ENCODE peak calls at places on chromosomes 2 and 18, in ten cellular contexts. One of them, this sample, is unnamed.

GRCh38 chr18:21110667-21111350 is 804 bp downstream of the ROCK1 start:
- DNase-seq in testis: peak
- DNase-seq in WERI-Rb-1: peak
- DNase-seq in H9: peak
- DNase-seq in GM13976: peak
- DNase-seq in AG10803: peak
- DNase-seq in omental fat pad: no peak
- DNase-seq in K562: peak
- DNase-seq in CD8-positive, alpha-beta T cell: peak
- DNase-seq in A549: peak
- DNase-seq in this sample: peak

GRCh38 chr2:14535156-14535555 is 97.4 kb upstream of the LRATD1 start:
- DNase-seq in WERI-Rb-1: no peak
- DNase-seq in H9: no peak
- DNase-seq in K562: no peak
- DNase-seq in omental fat pad: no peak
- DNase-seq in CD8-positive, alpha-beta T cell: no peak
- DNase-seq in AG10803: no peak
- DNase-seq in GM13976: no peak
- DNase-seq in testis: peak
- DNase-seq in A549: no peak
- DNase-seq in this sample: peak

GRCh38 chr18:46322411-46322891 is 218.3 kb downstream of the HAUS1 start:
- DNase-seq in omental fat pad: no peak
- DNase-seq in WERI-Rb-1: no peak
- DNase-seq in GM13976: no peak
- DNase-seq in K562: no peak
- DNase-seq in AG10803: no peak
- DNase-seq in CD8-positive, alpha-beta T cell: no peak
- DNase-seq in testis: no peak
- DNase-seq in H9: no peak
- DNase-seq in A549: peak
- DNase-seq in this sample: no peak

GRCh38 chr2:168521342-168521741 is 65.3 kb downstream of the CERS6 start:
- DNase-seq in omental fat pad: no peak
- DNase-seq in testis: peak
- DNase-seq in AG10803: no peak
- DNase-seq in WERI-Rb-1: no peak
- DNase-seq in CD8-positive, alpha-beta T cell: no peak
- DNase-seq in GM13976: no peak
- DNase-seq in H9: no peak
- DNase-seq in K562: peak
- DNase-seq in A549: no peak
- DNase-seq in this sample: no peak

GRCh38 chr2:37656512-37657423 is 14.7 kb downstream of the CDC42EP3 start:
- DNase-seq in GM13976: no peak
- DNase-seq in K562: no peak
- DNase-seq in A549: no peak
- DNase-seq in AG10803: no peak
- DNase-seq in testis: no peak
- DNase-seq in WERI-Rb-1: no peak
- DNase-seq in CD8-positive, alpha-beta T cell: no peak
- DNase-seq in omental fat pad: no peak
- DNase-seq in H9: peak
- DNase-seq in this sample: no peak

GRCh38 chr2:230068658-230069080 is at the start of gene SLC16A14:
- DNase-seq in AG10803: peak
- DNase-seq in testis: peak
- DNase-seq in K562: no peak
- DNase-seq in CD8-positive, alpha-beta T cell: peak
- DNase-seq in WERI-Rb-1: peak
- DNase-seq in omental fat pad: no peak
- DNase-seq in H9: peak
- DNase-seq in A549: peak
- DNase-seq in GM13976: peak
- DNase-seq in this sample: no peak

GRCh38 chr2:177992992-177993391 is 79.6 kb downstream of the PDE11A start:
- DNase-seq in GM13976: no peak
- DNase-seq in K562: no peak
- DNase-seq in H9: no peak
- DNase-seq in omental fat pad: no peak
- DNase-seq in AG10803: no peak
- DNase-seq in WERI-Rb-1: no peak
- DNase-seq in A549: no peak
- DNase-seq in CD8-positive, alpha-beta T cell: no peak
- DNase-seq in testis: no peak
- DNase-seq in this sample: no peak

GRCh38 chr2:207823865-207824264 is 54.2 kb upstream of the FZD5 start:
- DNase-seq in K562: no peak
- DNase-seq in A549: no peak
- DNase-seq in testis: no peak
- DNase-seq in H9: no peak
- DNase-seq in CD8-positive, alpha-beta T cell: no peak
- DNase-seq in AG10803: no peak
- DNase-seq in GM13976: no peak
- DNase-seq in WERI-Rb-1: peak
- DNase-seq in omental fat pad: no peak
- DNase-seq in this sample: no peak

GRCh38 chr2:174952607-174953006 is 52.6 kb downstream of the CHN1 start:
- DNase-seq in H9: no peak
- DNase-seq in GM13976: no peak
- DNase-seq in omental fat pad: no peak
- DNase-seq in CD8-positive, alpha-beta T cell: no peak
- DNase-seq in WERI-Rb-1: no peak
- DNase-seq in testis: no peak
- DNase-seq in K562: no peak
- DNase-seq in AG10803: peak
- DNase-seq in A549: no peak
- DNase-seq in this sample: no peak

GRCh38 chr2:126696644-126697520 is 40.9 kb downstream of the GYPC start:
- DNase-seq in testis: no peak
- DNase-seq in CD8-positive, alpha-beta T cell: no peak
- DNase-seq in A549: no peak
- DNase-seq in H9: no peak
- DNase-seq in GM13976: no peak
- DNase-seq in AG10803: no peak
- DNase-seq in WERI-Rb-1: no peak
- DNase-seq in omental fat pad: no peak
- DNase-seq in K562: no peak
- DNase-seq in this sample: no peak

GRCh38 chr2:74440378-74441110 is 1.2 kb downstream of the RTKN start:
- DNase-seq in A549: peak
- DNase-seq in CD8-positive, alpha-beta T cell: no peak
- DNase-seq in H9: peak
- DNase-seq in omental fat pad: peak
- DNase-seq in GM13976: peak
- DNase-seq in AG10803: peak
- DNase-seq in WERI-Rb-1: peak
- DNase-seq in K562: peak
- DNase-seq in testis: peak
- DNase-seq in this sample: peak
- TF ChIP-seq CTCF in A549: no peak
- TF ChIP-seq CTCF in CD8-positive, alpha-beta T cell: no peak
- TF ChIP-seq CTCF in H9: peak
- TF ChIP-seq CTCF in omental fat pad: no peak
- TF ChIP-seq CTCF in GM13976: peak
- TF ChIP-seq CTCF in AG10803: peak
- TF ChIP-seq CTCF in WERI-Rb-1: peak
- TF ChIP-seq CTCF in K562: peak
- TF ChIP-seq CTCF in testis: no peak
- TF ChIP-seq CTCF in this sample: no peak

DNA sequence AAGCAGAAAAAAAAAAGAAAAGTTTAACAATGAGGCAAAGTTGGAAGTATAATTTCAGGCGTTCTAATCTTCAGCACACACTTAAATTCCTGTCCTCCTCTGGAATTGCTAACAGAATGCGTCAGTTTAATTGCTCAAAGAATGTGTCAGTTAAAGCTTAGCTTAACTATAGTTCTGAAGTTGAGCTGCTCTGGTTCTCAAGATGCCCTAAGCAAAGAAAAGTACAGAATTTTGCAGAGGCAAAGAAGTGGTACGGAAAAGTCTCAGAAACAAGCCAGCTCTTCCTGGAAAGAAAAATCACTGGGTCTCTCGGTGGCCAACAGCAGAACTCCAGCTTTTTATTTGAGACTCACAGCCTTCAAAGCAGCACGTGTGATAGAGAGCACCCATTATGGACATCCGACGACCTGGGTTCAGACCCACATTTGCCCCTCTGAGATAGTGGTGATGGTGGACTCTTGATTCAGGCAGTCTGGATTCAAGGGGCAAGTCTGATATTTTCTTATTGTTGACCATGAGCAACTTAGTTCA is 22.2 kb upstream of the MYO3B start:
- DNase-seq in A549: no peak
- DNase-seq in H9: no peak
- DNase-seq in K562: no peak
- DNase-seq in testis: no peak
- DNase-seq in GM13976: no peak
- DNase-seq in AG10803: peak
- DNase-seq in WERI-Rb-1: no peak
- DNase-seq in CD8-positive, alpha-beta T cell: no peak
- DNase-seq in omental fat pad: no peak
- DNase-seq in this sample: no peak
- TF ChIP-seq CTCF in A549: no peak
- TF ChIP-seq CTCF in H9: no peak
- TF ChIP-seq CTCF in K562: no peak
- TF ChIP-seq CTCF in testis: no peak
- TF ChIP-seq CTCF in GM13976: no peak
- TF ChIP-seq CTCF in AG10803: no peak
- TF ChIP-seq CTCF in WERI-Rb-1: no peak
- TF ChIP-seq CTCF in CD8-positive, alpha-beta T cell: no peak
- TF ChIP-seq CTCF in omental fat pad: no peak
- TF ChIP-seq CTCF in this sample: no peak

DNA sequence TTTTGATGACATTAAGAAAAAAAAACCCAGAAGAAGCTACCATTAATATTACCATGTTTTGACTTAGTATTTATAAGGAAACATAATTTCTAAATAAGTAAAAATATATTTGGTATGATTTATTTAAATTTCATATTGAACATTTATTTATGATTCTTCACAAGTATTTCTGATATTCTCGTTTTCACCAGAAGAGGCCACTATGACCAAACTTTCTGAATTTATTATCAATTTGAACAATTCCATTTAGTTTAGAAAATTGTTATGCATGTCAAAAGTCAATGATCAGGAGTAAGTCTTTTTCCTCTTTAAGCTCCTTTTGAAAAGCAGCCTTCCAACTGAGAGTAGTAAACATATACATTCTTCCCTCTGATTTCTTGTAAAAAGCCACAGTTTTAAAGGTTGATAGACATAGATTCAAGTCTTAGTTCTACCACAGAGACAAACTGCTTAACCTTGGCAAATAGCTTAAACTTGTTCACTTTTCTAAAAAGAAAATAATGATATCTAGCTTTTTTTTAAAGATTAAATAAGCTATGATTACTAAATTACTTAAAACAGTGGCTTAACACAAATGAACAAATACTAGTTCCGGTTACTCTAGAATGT is 329.9 kb downstream of the TRIB2 start:
- DNase-seq in A549: peak
- DNase-seq in H9: no peak
- DNase-seq in omental fat pad: no peak
- DNase-seq in WERI-Rb-1: no peak
- DNase-seq in AG10803: peak
- DNase-seq in testis: no peak
- DNase-seq in GM13976: no peak
- DNase-seq in K562: no peak
- DNase-seq in CD8-positive, alpha-beta T cell: no peak
- DNase-seq in this sample: no peak
- TF ChIP-seq CTCF in A549: peak
- TF ChIP-seq CTCF in H9: peak
- TF ChIP-seq CTCF in omental fat pad: no peak
- TF ChIP-seq CTCF in WERI-Rb-1: no peak
- TF ChIP-seq CTCF in AG10803: peak
- TF ChIP-seq CTCF in testis: peak
- TF ChIP-seq CTCF in GM13976: no peak
- TF ChIP-seq CTCF in K562: no peak
- TF ChIP-seq CTCF in CD8-positive, alpha-beta T cell: peak
- TF ChIP-seq CTCF in this sample: peak

GRCh38 chr2:218896501-218897393 is 16.1 kb downstream of the WNT10A start:
- DNase-seq in GM13976: peak
- DNase-seq in omental fat pad: no peak
- DNase-seq in K562: peak
- DNase-seq in testis: no peak
- DNase-seq in WERI-Rb-1: no peak
- DNase-seq in AG10803: no peak
- DNase-seq in CD8-positive, alpha-beta T cell: peak
- DNase-seq in A549: no peak
- DNase-seq in H9: peak
- DNase-seq in this sample: peak

GRCh38 chr2:218894168-218895157 is 13.8 kb downstream of the WNT10A start:
- DNase-seq in omental fat pad: no peak
- DNase-seq in CD8-positive, alpha-beta T cell: no peak
- DNase-seq in WERI-Rb-1: peak
- DNase-seq in H9: no peak
- DNase-seq in GM13976: no peak
- DNase-seq in testis: no peak
- DNase-seq in AG10803: no peak
- DNase-seq in A549: no peak
- DNase-seq in K562: no peak
- DNase-seq in this sample: no peak

GRCh38 chr2:218895326-218895725 is 14.7 kb downstream of the WNT10A start:
- DNase-seq in omental fat pad: no peak
- DNase-seq in H9: no peak
- DNase-seq in A549: no peak
- DNase-seq in K562: no peak
- DNase-seq in WERI-Rb-1: peak
- DNase-seq in AG10803: no peak
- DNase-seq in GM13976: no peak
- DNase-seq in CD8-positive, alpha-beta T cell: no peak
- DNase-seq in testis: no peak
- DNase-seq in this sample: no peak

GRCh38 chr2:218897394-218898108 is 16.9 kb downstream of the WNT10A start:
- DNase-seq in H9: peak
- DNase-seq in WERI-Rb-1: no peak
- DNase-seq in omental fat pad: no peak
- DNase-seq in A549: no peak
- DNase-seq in AG10803: no peak
- DNase-seq in CD8-positive, alpha-beta T cell: no peak
- DNase-seq in K562: no peak
- DNase-seq in testis: no peak
- DNase-seq in GM13976: peak
- DNase-seq in this sample: no peak

DNA sequence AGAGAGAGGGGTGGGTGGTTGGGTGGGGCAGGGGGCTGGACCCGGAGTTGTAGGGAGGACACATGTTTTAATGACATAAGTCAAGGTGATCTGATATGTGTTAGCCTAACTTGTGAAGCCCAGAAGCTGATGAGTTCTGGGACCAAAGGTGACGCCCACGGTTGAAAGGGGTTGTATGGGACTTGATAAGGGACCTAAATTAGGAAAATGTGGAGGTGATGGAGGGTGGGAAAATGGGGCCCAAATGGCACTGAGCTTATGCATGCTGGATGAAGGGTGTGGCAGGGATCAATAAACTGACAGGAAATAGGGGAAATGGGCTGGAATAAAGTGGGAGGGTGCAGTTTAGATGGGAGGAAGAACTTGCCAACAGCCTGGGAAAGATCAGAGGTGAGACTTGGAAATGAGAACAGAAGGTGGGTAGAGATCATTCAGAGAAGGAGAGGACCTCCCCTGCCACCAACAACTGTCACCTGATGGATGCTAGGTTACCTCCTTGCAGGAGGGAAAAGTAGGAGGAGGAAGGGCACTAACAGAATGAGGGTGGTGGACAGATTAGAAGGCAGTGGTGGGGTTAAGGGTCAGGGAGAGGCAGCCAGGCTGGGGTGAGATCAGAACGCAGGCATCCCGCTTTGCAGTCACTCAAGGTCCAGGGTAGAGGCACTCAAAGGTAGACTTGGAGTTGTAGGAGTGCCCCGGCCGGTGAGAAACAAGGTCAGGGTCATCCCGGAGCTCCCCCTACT is 15.3 kb downstream of the WNT10A start:
- DNase-seq in AG10803: no peak
- DNase-seq in omental fat pad: no peak
- DNase-seq in WERI-Rb-1: no peak
- DNase-seq in GM13976: peak
- DNase-seq in testis: no peak
- DNase-seq in CD8-positive, alpha-beta T cell: no peak
- DNase-seq in K562: no peak
- DNase-seq in A549: no peak
- DNase-seq in H9: peak
- DNase-seq in this sample: no peak
- TF ChIP-seq CTCF in AG10803: no peak
- TF ChIP-seq CTCF in omental fat pad: no peak
- TF ChIP-seq CTCF in WERI-Rb-1: no peak
- TF ChIP-seq CTCF in GM13976: no peak
- TF ChIP-seq CTCF in testis: no peak
- TF ChIP-seq CTCF in CD8-positive, alpha-beta T cell: no peak
- TF ChIP-seq CTCF in K562: no peak
- TF ChIP-seq CTCF in A549: no peak
- TF ChIP-seq CTCF in H9: no peak
- TF ChIP-seq CTCF in this sample: no peak

This sample was measured in mesothelial cell of epicardium.